ENCODE peak calls at places on chromosomes 16 and 17, in five cellular contexts. I is H1, J is HL-60, H is K562, Q is GM12878. A is an unnamed sample.

GRCh38 chr17:3571043-3571900 is 13.7 kb upstream of the TRPV3 start:
- DNase-seq in I (no peak), J (no peak), H (no peak), Q (no peak), A (no peak)

GRCh38 chr17:79984877-79985276 is 50.8 kb downstream of the TBC1D16 start:
- DNase-seq in I (no peak), J (no peak), H (no peak), Q (no peak), A (no peak)

GRCh38 chr16:89841275-89841674 is 13.0 kb downstream of the SPIRE2 start:
- DNase-seq in I (no peak), J (no peak), H (no peak), Q (no peak), A (peak; percentile 5)

GRCh38 chr16:2236362-2237075 is at the start of gene DNASE1L2:
- DNase-seq in I (no peak), J (no peak), H (no peak), Q (no peak), A (peak; percentile 82)

GRCh38 chr16:31269541-31269940 is 9.8 kb downstream of the ITGAM start:
- DNase-seq in I (no peak), J (no peak), H (no peak), Q (no peak), A (no peak)

GRCh38 chr16:86997058-86997457 is 320.1 kb downstream of the C16orf95 start:
- DNase-seq in I (no peak), J (no peak), H (no peak), Q (no peak), A (no peak)

GRCh38 chr17:16980061-16980460 is 8.1 kb upstream of the TNFRSF13B start:
- DNase-seq in I (no peak), J (no peak), H (no peak), Q (no peak), A (no peak)

GRCh38 chr16:89505204-89506112 is 2.7 kb upstream of the SPG7 start:
- DNase-seq in I (no peak), J (peak; percentile 86), H (peak; percentile 87), Q (peak; percentile 88), A (no peak)

GRCh38 chr17:33192961-33193911 is 99.9 kb downstream of the ASIC2 start:
- DNase-seq in I (peak; percentile 72), J (no peak), H (no peak), Q (no peak), A (no peak)

GRCh38 chr17:40956401-40957254 is 10.1 kb downstream of the KRT39 start:
- DNase-seq in I (no peak), J (no peak), H (no peak), Q (no peak), A (no peak)

GRCh38 chr17:77793888-77794235 is 164.6 kb upstream of the TNRC6C start:
- DNase-seq in I (no peak), J (no peak), H (no peak), Q (no peak), A (peak; percentile 33)

GRCh38 chr16:67928561-67929364 is 2.9 kb downstream of the CTRL start:
- DNase-seq in I (no peak), J (peak; percentile 43), H (peak; percentile 81), Q (no peak), A (peak; percentile 90)

GRCh38 chr16:74291577-74292208 is 4.9 kb upstream of the PSMD7 start:
- DNase-seq in I (no peak), J (no peak), H (no peak), Q (no peak), A (no peak)

GRCh38 chr16:74271879-74272278 is 24.7 kb upstream of the PSMD7 start:
- DNase-seq in I (no peak), J (no peak), H (no peak), Q (no peak), A (no peak)

GRCh38 chr16:10889880-10890279 is 12.9 kb downstream of the CIITA start:
- DNase-seq in I (no peak), J (no peak), H (no peak), Q (no peak), A (no peak)

GRCh38 chr16:51431517-51432241 is 280.6 kb upstream of the SALL1 start:
- DNase-seq in I (no peak), J (no peak), H (no peak), Q (no peak), A (peak; percentile 2)

GRCh38 chr17:55263565-55264272 is 1.0 kb upstream of the HLF start:
- DNase-seq in I (no peak), J (no peak), H (no peak), Q (no peak), A (peak; percentile 52)

GRCh38 chr16:10242916-10243315 is 60.7 kb upstream of the GRIN2A start:
- DNase-seq in I (no peak), J (no peak), H (no peak), Q (peak; percentile 53), A (no peak)

GRCh38 chr17:79248843-79249242 is 174.2 kb downstream of the ENGASE start:
- DNase-seq in I (no peak), J (no peak), H (no peak), Q (no peak), A (no peak)

GRCh38 chr16:47519996-47520679 is 59.0 kb downstream of the PHKB start:
- DNase-seq in I (no peak), J (no peak), H (peak; percentile 67), Q (no peak), A (no peak)
- TF ChIP-seq GABPA in I (no peak), J (no peak), H (no peak), Q (no peak), A (no peak)

GRCh38 chr16:4370570-4371480 is 823 bp upstream of the VASN start:
- DNase-seq in I (no peak), J (no peak), H (peak; percentile 82), Q (no peak), A (no peak)

GRCh38 chr16:4370151-4370550 is 1.5 kb upstream of the VASN start:
- DNase-seq in I (no peak), J (no peak), H (no peak), Q (no peak), A (no peak)

GRCh38 chr16:4372578-4373355 is 1.1 kb downstream of the VASN start:
- DNase-seq in I (no peak), J (no peak), H (no peak), Q (no peak), A (peak; percentile 85)

GRCh38 chr16:4372315-4372577 is 598 bp downstream of the VASN start:
- DNase-seq in I (no peak), J (no peak), H (no peak), Q (no peak), A (no peak)

GRCh38 chr16:4371481-4372314 is at the start of gene VASN:
- DNase-seq in I (no peak), J (no peak), H (peak; percentile 95), Q (no peak), A (peak; percentile 98)
- TF ChIP-seq GABPA in I (no peak), J (no peak), H (no peak), Q (no peak), A (no peak)

GRCh38 chr17:69059458-69060205 is 1.1 kb downstream of the ABCA9 start:
- DNase-seq in I (no peak), J (no peak), H (no peak), Q (no peak), A (no peak)

GRCh38 chr17:69057280-69057679 is 3.4 kb downstream of the ABCA9 start:
- DNase-seq in I (no peak), J (no peak), H (no peak), Q (no peak), A (no peak)

GRCh38 chr17:69060835-69061234 is at the start of gene ABCA9:
- DNase-seq in I (no peak), J (no peak), H (no peak), Q (no peak), A (no peak)

GRCh38 chr17:69056179-69056823 is 4.4 kb downstream of the ABCA9 start:
- DNase-seq in I (no peak), J (no peak), H (no peak), Q (no peak), A (no peak)

GRCh38 chr17:69058165-69058564 is 2.6 kb downstream of the ABCA9 start:
- DNase-seq in I (no peak), J (no peak), H (peak; percentile 33), Q (no peak), A (no peak)
- TF ChIP-seq GABPA in I (no peak), J (no peak), H (no peak), Q (no peak), A (no peak)

DNA sequence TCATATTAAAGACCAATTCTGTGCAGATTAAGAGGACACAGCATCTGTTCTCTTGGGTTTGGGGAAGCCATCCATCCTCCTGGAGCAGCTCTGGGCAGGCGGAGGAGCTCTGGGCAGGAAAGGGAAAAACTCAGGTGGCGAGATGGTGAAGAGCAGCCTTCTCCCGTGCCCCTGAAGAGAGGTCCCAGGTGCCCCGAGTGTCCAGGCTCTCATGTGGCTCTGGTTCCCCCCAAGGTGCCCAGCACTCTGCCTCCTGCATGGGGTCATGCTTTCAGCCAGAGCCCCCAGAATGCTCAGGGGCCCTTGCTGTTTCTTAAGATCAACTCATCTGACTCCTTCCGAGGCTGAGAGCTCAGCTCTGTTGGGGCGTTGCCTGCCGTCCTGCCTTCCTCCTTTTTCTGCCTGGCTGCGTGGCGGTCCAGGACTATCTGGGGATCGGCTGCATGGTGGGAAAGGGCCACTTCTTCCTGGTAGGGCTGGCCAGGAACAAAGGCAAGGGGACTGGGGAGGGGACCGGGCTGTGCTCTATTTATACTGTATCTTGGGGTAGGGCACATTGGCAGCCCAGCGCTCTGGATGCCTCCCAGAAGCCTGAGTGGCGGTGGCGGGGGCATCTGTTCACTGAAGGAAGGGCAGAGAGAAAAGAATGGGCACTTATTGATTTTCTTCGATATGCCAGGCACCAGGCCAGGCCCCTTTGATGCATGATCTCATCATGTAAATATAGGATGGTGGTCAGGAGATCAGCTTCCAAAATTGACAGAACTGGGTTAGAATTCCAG is 103.2 kb upstream of the SDK2 start:
- DNase-seq in I (no peak), J (no peak), H (no peak), Q (no peak), A (no peak)
- TF ChIP-seq GABPA in I (no peak), J (no peak), H (no peak), Q (no peak), A (no peak)

DNA sequence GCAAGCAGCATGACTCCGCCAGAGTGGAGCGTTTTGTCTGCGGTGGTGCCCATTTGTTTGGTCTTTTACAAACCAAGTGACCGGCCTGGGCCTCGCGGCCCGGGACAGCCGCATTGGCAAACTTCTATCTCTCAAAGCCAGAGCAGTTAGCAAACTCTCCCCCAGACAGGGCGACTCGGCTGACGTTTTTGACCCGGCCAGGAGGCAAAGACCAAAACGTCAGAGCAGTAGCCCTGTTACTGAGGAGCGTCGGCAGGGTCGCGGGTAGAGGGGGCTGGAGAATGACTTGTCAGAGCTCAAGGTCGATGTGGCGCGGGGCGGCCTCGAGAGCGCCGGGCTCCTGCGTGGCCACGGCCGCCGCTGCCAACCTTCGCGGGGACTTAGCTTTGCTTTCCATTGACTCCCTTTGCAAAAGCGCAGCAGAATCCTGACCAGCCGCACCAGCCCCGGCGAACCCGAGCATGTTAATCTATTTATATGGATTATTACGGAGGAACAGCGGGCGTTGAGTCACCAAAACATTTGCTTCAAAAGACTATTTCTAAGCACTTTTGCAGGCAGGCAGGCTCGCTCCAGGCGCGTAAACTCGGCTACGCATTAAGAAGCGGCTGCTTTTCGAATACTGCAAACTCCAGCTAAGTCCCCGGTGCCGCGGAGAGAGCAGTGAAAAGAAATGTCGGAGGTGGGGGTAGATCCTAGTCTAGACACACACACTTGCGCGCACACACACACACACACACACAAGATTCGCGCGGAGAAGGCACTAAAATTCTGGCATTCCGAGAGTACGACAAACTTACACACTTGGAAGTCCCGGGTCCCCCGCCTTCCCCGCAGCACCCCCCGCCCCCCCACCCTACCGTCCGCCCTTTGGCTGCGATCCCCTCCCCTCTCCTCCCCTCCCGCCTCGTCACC is 600 bp upstream of the SOX9 start:
- DNase-seq in I (no peak), J (no peak), H (no peak), Q (no peak), A (peak; percentile 79)
- TF ChIP-seq GABPA in I (no peak), J (no peak), H (no peak), Q (no peak), A (no peak)